ENCODE peak calls at places on chromosomes 5 and 9, in ten cellular contexts. K, S, Y, Q, L, B, X, R, F and U are unnamed samples.

GRCh38 chr5:170306381-170306790 is 8.8 kb upstream of the LCP2 start:
- DNase-seq in K (peak), S (peak), Y (no peak), Q (peak), L (peak), B (peak), X (no peak), R (peak), F (peak), U (no peak)

GRCh38 chr5:117788596-117788995 is 1199.8 kb downstream of the DTWD2 start:
- DNase-seq in K (no peak), S (no peak), Y (no peak), Q (peak), L (no peak), B (no peak), X (no peak), R (no peak), F (no peak), U (no peak)

GRCh38 chr9:90909225-90909624 is 107.6 kb downstream of the SYK start:
- DNase-seq in K (no peak), S (no peak), Y (no peak), Q (no peak), L (no peak), B (no peak), X (no peak), R (no peak), F (no peak), U (no peak)

GRCh38 chr5:4766101-4766500 is 374.0 kb upstream of the ADAMTS16 start:
- DNase-seq in K (no peak), S (no peak), Y (no peak), Q (no peak), L (no peak), B (no peak), X (no peak), R (no peak), F (no peak), U (no peak)

GRCh38 chr5:176619203-176619568 is 9.2 kb upstream of the GPRIN1 start:
- DNase-seq in K (peak), S (peak), Y (peak), Q (peak), L (no peak), B (peak), X (no peak), R (peak), F (peak), U (peak)

GRCh38 chr9:79610019-79610760 is 38.4 kb downstream of the TLE4 start:
- DNase-seq in K (peak), S (no peak), Y (no peak), Q (peak), L (no peak), B (peak), X (no peak), R (no peak), F (peak), U (peak)

GRCh38 chr9:91411096-91411771 is 12.4 kb downstream of the NFIL3 start:
- DNase-seq in K (peak), S (no peak), Y (no peak), Q (peak), L (no peak), B (no peak), X (no peak), R (no peak), F (no peak), U (no peak)

GRCh38 chr9:95907794-95908193 is 32.3 kb downstream of the ERCC6L2 start:
- DNase-seq in K (no peak), S (no peak), Y (peak), Q (no peak), L (no peak), B (no peak), X (no peak), R (no peak), F (no peak), U (no peak)

GRCh38 chr5:179243333-179243732 is 101.9 kb downstream of the ADAMTS2 start:
- DNase-seq in K (peak), S (no peak), Y (peak), Q (peak), L (peak), B (peak), X (no peak), R (no peak), F (no peak), U (peak)

GRCh38 chr5:157130933-157131332 is 11.7 kb downstream of the MED7 start:
- DNase-seq in K (no peak), S (no peak), Y (no peak), Q (peak), L (no peak), B (no peak), X (no peak), R (no peak), F (no peak), U (no peak)

GRCh38 chr9:36961568-36962360 is 72.3 kb downstream of the PAX5 start:
- DNase-seq in K (no peak), S (no peak), Y (peak), Q (no peak), L (peak), B (no peak), X (no peak), R (no peak), F (peak), U (peak)

GRCh38 chr9:134633362-134634142 is 8.1 kb upstream of the COL5A1 start:
- DNase-seq in K (no peak), S (peak), Y (no peak), Q (no peak), L (peak), B (no peak), X (no peak), R (no peak), F (no peak), U (no peak)

GRCh38 chr5:124825250-124825982 is 79.0 kb upstream of the ZNF608 start:
- DNase-seq in K (no peak), S (no peak), Y (no peak), Q (no peak), L (no peak), B (no peak), X (no peak), R (no peak), F (no peak), U (no peak)

GRCh38 chr5:74424162-74424868 is 216.2 kb downstream of the ENC1 start:
- DNase-seq in K (peak), S (no peak), Y (no peak), Q (no peak), L (no peak), B (no peak), X (no peak), R (peak), F (peak), U (no peak)

GRCh38 chr9:110115868-110116542 is 92.0 kb downstream of the C9orf152 start:
- DNase-seq in K (peak), S (no peak), Y (no peak), Q (peak), L (no peak), B (peak), X (peak), R (peak), F (peak), U (no peak)

GRCh38 chr5:83368317-83368716 is 103.2 kb upstream of the VCAN start:
- DNase-seq in K (peak), S (no peak), Y (no peak), Q (peak), L (no peak), B (peak), X (no peak), R (peak), F (peak), U (peak)

GRCh38 chr5:79070002-79070567 is 518 bp downstream of the BHMT2 start:
- DNase-seq in K (no peak), S (peak), Y (no peak), Q (peak), L (peak), B (no peak), X (no peak), R (no peak), F (peak), U (peak)

GRCh38 chr5:10933141-10933540 is 172.1 kb upstream of the DAP start:
- DNase-seq in K (no peak), S (no peak), Y (no peak), Q (no peak), L (no peak), B (no peak), X (no peak), R (no peak), F (no peak), U (no peak)

GRCh38 chr5:38793099-38793498 is 52.7 kb upstream of the OSMR start:
- DNase-seq in K (no peak), S (no peak), Y (no peak), Q (no peak), L (no peak), B (no peak), X (no peak), R (no peak), F (no peak), U (no peak)

GRCh38 chr5:74143724-74144330 is 496.7 kb downstream of the ENC1 start:
- DNase-seq in K (no peak), S (no peak), Y (no peak), Q (no peak), L (no peak), B (no peak), X (no peak), R (no peak), F (no peak), U (no peak)

GRCh38 chr5:68285075-68285827 is 69.7 kb downstream of the PIK3R1 start:
- DNase-seq in K (no peak), S (no peak), Y (no peak), Q (no peak), L (no peak), B (no peak), X (no peak), R (no peak), F (no peak), U (no peak)

GRCh38 chr5:77367733-77368132 is 124.4 kb downstream of the WDR41 start:
- DNase-seq in K (peak), S (no peak), Y (no peak), Q (peak), L (peak), B (peak), X (no peak), R (peak), F (peak), U (no peak)

GRCh38 chr9:105297442-105298097 is 53.1 kb downstream of the SLC44A1 start:
- DNase-seq in K (no peak), S (no peak), Y (peak), Q (no peak), L (no peak), B (no peak), X (no peak), R (no peak), F (no peak), U (no peak)

GRCh38 chr5:160188151-160188967 is 40.9 kb upstream of the FABP6 start:
- DNase-seq in K (peak), S (peak), Y (peak), Q (peak), L (peak), B (peak), X (peak), R (no peak), F (peak), U (peak)

GRCh38 chr5:116068028-116068632 is 16.7 kb upstream of the COMMD10 start:
- DNase-seq in K (peak), S (no peak), Y (no peak), Q (peak), L (no peak), B (peak), X (no peak), R (peak), F (peak), U (peak)

GRCh38 chr5:58056546-58056945 is 403.3 kb downstream of the PLK2 start:
- DNase-seq in K (peak), S (no peak), Y (no peak), Q (peak), L (no peak), B (peak), X (no peak), R (peak), F (peak), U (no peak)

GRCh38 chr5:173926359-173926758 is 38.2 kb downstream of the CPEB4 start:
- DNase-seq in K (peak), S (no peak), Y (no peak), Q (peak), L (peak), B (peak), X (no peak), R (no peak), F (peak), U (no peak)

GRCh38 chr5:104045987-104046386 is 483.4 kb upstream of the NUDT12 start:
- DNase-seq in K (no peak), S (no peak), Y (no peak), Q (no peak), L (no peak), B (no peak), X (no peak), R (no peak), F (no peak), U (no peak)

DNA sequence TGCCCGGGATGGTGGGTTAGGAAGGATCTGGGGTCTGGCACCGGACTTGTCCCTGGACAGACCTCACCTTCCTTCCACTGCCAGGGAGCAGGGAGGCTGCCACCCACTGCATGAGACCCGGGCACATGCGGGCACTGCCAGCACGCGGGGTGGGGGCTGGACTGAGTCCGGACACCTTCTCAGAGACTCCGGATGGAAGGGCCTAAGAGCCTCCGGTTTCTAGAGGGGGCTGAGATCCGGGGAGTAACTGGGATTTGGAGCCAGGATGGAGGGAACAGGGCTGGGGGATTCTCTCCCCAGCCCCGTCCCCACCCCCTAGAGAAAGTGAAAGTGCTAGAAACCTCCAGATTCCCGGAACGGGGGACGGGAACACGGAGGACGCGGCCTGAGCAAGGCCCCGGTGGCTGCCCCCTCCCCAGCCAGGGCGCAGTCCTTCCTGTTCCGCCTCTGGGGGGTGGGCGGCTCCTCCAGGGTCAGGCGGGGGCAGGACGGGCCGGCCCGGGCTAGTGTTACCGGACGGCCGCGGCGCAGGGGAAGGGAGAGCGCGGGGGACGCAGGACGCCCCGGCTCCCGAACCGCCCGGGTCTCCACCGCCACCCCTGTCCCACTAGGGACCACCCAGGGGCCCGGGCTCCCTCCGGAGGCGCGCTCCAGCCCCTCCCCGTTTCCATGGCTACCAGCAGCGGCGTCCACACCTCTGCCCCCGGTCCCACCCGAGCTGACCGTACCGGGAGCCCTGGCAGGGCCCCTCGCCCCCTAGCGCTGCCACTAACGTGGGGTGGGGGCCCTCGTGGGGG is 735 bp downstream of the SLC12A7 start:
- DNase-seq in K (no peak), S (peak), Y (peak), Q (no peak), L (no peak), B (no peak), X (no peak), R (no peak), F (no peak), U (no peak)
- H3K4me3 ChIP-seq in K (peak), S (peak), Y (peak), Q (peak), L (peak), B (peak), X (peak), R (peak), F (peak), U (peak)

GRCh38 chr5:141883948-141884318 is 5.7 kb upstream of the PCDH1 start:
- DNase-seq in K (no peak), S (no peak), Y (no peak), Q (no peak), L (peak), B (no peak), X (no peak), R (no peak), F (no peak), U (no peak)

DNA sequence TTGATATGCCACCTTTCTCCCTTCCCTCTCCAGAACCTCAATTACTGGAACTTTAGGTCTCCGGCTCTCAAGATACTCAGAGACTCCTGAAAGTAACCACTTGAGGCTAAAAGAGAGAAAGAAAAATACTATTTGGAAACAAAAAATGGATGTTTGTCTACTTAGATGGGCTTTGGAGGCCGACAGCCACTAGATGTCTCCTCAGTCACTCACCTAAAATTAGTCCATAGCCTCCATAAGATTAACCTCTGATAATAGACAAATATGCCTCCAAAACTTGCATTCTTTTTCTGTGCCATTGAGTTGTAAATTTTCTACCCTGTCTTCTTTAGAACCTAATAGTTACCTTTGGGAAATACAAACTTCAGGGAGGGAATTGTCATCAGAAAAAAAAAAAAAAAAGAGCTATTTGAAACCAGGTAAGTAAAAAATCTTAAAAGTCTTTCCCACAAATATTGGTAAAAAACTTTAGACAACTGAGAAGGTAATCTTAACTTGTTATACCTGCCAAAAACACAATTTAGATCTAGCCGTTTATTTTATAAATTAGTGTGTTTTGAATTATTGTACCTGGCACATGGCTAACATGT is 11.2 kb upstream of the PCDH1 start:
- DNase-seq in K (peak), S (no peak), Y (no peak), Q (no peak), L (no peak), B (no peak), X (no peak), R (no peak), F (no peak), U (no peak)
- TF ChIP-seq CTCF in K (peak), S (peak), Y (peak), Q (peak), L (no peak), B (peak), X (no peak), R (peak), F (peak), U (peak)

GRCh38 chr5:112957970-112958773 is 18.4 kb upstream of the DCP2 start:
- DNase-seq in K (peak), S (peak), Y (no peak), Q (peak), L (peak), B (peak), X (no peak), R (peak), F (peak), U (peak)
- H3K4me3 ChIP-seq in K (no peak), S (peak), Y (no peak), Q (no peak), L (no peak), B (no peak), X (no peak), R (no peak), F (no peak), U (no peak)

GRCh38 chr9:93173365-93174150 is 10.4 kb upstream of the WNK2 start:
- DNase-seq in K (no peak), S (no peak), Y (no peak), Q (no peak), L (no peak), B (no peak), X (no peak), R (no peak), F (no peak), U (no peak)
- TF ChIP-seq CTCF in K (no peak), S (no peak), Y (no peak), Q (no peak), L (no peak), B (no peak), X (no peak), R (no peak), F (no peak), U (no peak)

DNA sequence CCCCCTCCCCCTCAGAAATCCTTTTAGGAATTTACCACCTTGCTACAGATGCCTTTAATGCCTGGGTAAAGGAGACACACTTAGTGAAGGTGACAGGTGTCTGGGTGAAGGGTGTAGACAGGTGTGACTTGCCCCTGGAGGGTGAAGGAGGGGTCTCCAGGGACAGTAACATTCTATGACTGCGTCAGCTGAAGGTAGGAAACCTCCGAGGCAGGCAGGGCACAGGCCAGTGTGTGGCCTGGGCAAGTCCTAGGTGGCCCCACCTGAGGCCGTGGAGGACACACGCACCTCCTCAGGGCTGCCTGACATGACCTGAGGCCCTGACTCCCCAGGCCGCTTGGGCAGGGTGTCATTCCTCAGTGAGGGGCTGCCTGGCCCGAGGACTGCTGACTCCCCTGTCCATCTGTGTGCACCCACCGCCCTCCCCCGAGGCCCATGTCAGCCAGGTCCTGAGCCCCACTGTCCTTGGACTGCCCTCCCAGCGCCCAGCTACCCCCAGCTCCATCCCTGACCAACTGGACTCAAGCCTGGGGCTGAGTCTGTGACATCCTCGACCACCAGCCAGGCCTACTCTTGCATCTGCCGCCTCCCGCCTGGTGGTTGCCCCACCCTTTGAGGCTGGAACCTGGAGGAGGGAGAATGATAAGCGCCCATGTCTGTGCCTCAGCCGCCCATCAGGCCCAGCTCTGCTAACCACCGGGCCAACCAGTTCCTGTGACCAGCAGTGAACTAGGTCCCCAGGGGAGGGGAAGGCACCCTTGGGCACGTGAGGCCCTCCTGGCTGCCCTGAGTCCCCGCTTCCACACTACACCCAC is 18.4 kb downstream of the CARD19 start:
- DNase-seq in K (no peak), S (peak), Y (peak), Q (no peak), L (peak), B (no peak), X (peak), R (no peak), F (no peak), U (no peak)
- H3K4me3 ChIP-seq in K (no peak), S (no peak), Y (no peak), Q (no peak), L (no peak), B (no peak), X (no peak), R (no peak), F (no peak), U (no peak)

DNA sequence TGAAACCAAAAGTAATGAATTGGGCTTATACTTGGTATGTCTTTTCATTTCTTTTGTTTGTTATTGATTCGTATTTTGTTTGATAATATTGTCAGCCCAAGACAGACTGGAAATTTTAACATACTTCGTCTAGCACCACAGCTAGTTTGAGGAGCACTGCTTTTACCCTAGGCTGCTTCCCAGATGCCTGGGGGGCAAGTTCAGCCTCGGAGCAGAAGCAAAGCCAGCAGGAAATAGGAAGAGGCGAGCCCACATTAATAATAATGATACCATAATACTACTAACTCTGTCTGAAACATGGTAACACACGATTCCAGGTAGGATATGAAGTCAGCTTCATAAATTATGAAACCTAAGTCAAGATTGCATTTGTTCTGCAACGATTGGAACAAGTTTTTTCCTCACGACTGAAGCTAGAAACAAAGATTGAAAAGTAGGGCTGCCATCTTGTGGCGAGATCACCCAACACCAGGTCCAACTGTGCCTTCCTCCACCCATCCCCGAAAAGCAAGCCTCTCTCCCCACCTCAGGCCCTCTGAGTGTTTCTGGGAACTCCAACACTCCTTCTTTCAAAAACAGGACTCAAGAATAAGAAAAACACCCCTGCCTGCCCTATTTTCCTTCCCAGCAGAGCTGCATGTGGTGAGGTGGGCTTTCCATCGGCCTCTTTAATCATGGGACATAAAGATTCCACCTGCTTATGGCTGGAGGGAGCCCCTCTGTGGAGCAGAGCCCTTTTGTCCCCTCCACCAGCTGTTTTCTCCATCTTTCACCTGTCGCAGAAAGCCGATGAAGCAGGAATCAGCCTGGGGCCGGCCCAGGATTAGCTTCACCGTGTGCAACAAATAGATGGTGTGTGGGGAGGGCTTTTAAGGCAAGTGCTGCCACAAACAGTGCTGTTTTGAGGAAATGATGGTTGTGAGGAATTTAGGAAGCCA is 236.3 kb downstream of the CAAP1 start:
- DNase-seq in K (peak), S (no peak), Y (peak), Q (peak), L (no peak), B (peak), X (no peak), R (no peak), F (no peak), U (peak)
- TF ChIP-seq CTCF in K (peak), S (no peak), Y (peak), Q (peak), L (peak), B (peak), X (no peak), R (peak), F (peak), U (peak)

GRCh38 chr9:17578577-17578910 is 322 bp upstream of the SH3GL2 start:
- DNase-seq in K (no peak), S (no peak), Y (no peak), Q (no peak), L (no peak), B (no peak), X (no peak), R (no peak), F (no peak), U (no peak)
- H3K4me3 ChIP-seq in K (peak), S (peak), Y (peak), Q (peak), L (peak), B (peak), X (peak), R (peak), F (peak), U (peak)